ENCODE peak calls at places on chromosomes 2 and 18, in seven cellular contexts. P is IMR-90, Y is heart left ventricle, C is body of pancreas, K is gastrocnemius medialis, W is neural progenitor cell, O is NT2/D1. Z is an unnamed sample. For H3K27me3 and H3K9me3, the result is how much of the 10 kb centered on the place peaks cover.

GRCh38 chr2:64686283-64686956 is 32.7 kb upstream of the SERTAD2 start:
- DNase-seq in K (no peak), C (no peak), W (no peak), O (peak), P (no peak), Y (no peak), Z (no peak)

GRCh38 chr2:42877936-42878335 is 85.6 kb upstream of the HAAO start:
- DNase-seq in K (no peak), C (no peak), W (no peak), P (no peak), O (no peak), Y (no peak), Z (no peak)

GRCh38 chr2:241940329-241940728 is 70.8 kb downstream of the RTP5 start:
- DNase-seq in K (no peak), Y (no peak), P (no peak), O (peak), W (no peak), C (no peak), Z (peak)

GRCh38 chr18:21257383-21257782 is 15.4 kb downstream of the GREB1L start:
- DNase-seq in C (no peak), W (no peak), Y (no peak), O (no peak), K (no peak), P (peak), Z (peak)

GRCh38 chr2:144971937-144972336 is 452.0 kb upstream of the ZEB2 start:
- DNase-seq in K (no peak), O (no peak), Y (no peak), W (no peak), P (no peak), C (no peak), Z (no peak)

GRCh38 chr2:127199223-127199622 is 20.9 kb downstream of the CYP27C1 start:
- DNase-seq in O (no peak), P (no peak), W (no peak), Y (no peak), C (no peak), K (no peak), Z (no peak)

GRCh38 chr2:216109962-216110614 is 940 bp downstream of the XRCC5 start:
- DNase-seq in C (no peak), W (peak), Y (no peak), P (peak), O (no peak), K (no peak), Z (peak)

GRCh38 chr2:114661926-114662670 is 219.7 kb downstream of the DPP10 start:
- DNase-seq in K (no peak), P (no peak), O (peak), C (peak), W (peak), Y (no peak), Z (no peak)

GRCh38 chr2:72439892-72440291 is 292.2 kb upstream of the CYP26B1 start:
- DNase-seq in O (no peak), W (no peak), Y (no peak), K (no peak), C (no peak), P (no peak), Z (no peak)

GRCh38 chr2:191660575-191660974 is 17.4 kb upstream of the NABP1 start:
- DNase-seq in K (no peak), Y (no peak), P (no peak), O (no peak), W (no peak), C (no peak), Z (no peak)

GRCh38 chr18:69109686-69110085 is 291.0 kb upstream of the DOK6 start:
- DNase-seq in Y (no peak), O (no peak), P (peak), C (no peak), K (no peak), W (no peak), Z (no peak)

GRCh38 chr2:133377599-133377998 is 190.7 kb downstream of the NCKAP5 start:
- DNase-seq in Y (no peak), O (peak), K (no peak), P (no peak), W (peak), C (no peak), Z (no peak)

GRCh38 chr2:130819915-130820861 is 16.5 kb upstream of the ARHGEF4 start:
- DNase-seq in W (peak), C (no peak), P (no peak), K (no peak), O (no peak), Y (no peak), Z (no peak)
- H3K4me3 ChIP-seq in W (no peak), C (no peak), P (no peak), K (no peak), O (peak), Y (no peak), Z (no peak)

GRCh38 chr2:26852405-26853348 is 4.7 kb downstream of the DPYSL5 start:
- DNase-seq in P (no peak), O (no peak), K (no peak), W (peak), Y (no peak), C (no peak), Z (peak)
- H3K27me3 ChIP-seq in P (half or more), O (under half), K (under half), W (under half), Y (under half), C (under half), Z (under half)

DNA sequence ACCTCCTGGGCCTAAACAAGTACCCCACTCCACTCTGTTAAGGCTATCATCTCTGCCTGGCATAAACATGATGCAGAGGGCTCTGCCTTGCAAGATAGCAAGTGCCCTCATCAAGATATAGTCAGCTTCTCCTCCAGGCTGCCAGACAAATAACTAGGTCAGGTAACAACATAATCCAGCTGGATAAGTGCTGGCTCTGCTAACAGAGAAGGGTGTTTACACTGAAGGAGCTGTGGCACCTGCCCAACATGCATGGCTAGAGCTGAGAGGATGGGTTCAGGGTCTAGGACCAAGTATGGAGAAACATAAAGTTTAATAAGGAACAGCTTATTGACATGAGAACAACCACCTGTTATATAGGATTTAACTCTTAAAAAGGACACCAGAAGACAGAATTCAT is 42.8 kb downstream of the DLGAP1 start:
- DNase-seq in O (no peak), W (no peak), K (no peak), Y (no peak), P (no peak), C (no peak), Z (no peak)
- H3K9me3 ChIP-seq in O (under half), W (under half), K (under half), Y (under half), P (under half), C (under half), Z (under half)

DNA sequence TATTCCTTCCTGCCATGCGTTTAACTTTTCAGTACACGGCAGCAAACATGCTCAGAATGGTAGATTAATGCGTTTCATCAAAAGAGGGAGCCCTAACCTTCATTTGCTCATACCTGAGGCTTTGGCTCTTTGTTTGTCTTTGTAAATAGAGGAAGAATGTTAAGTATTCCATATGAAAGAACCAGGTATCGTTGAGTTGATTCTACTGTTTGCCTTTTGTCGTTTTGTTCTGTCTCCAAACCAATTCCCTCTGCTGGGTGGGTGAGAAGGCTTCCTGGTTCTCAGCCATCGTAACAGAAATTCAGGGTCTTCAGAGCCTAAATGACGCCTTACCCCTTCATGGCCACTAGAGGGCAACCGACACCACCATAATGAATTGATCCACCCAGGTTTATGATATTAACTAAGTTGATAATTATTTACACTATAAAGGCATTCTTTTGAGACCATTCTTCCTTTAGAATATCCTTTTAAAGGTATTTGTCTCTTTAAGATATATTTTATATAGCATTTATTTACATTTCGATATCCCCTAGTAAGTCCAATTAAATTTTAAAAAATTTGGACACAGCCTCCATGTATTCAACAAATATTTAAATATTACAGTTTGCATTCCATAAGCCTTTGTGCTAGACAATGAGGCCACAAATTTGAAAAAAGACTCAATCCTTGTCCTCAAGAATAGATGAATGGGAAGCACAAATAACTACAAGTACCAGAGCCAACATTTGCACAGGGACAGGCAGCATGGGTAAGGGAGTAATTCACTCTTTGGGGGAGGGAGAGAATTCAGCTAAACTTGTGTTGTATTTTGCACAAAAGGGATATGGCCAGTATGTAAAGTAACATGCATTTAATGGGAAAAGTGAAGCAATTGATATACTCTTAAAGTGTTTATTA is 48.1 kb downstream of the TIMM21 start:
- DNase-seq in O (peak), P (peak), K (no peak), W (peak), Y (no peak), C (peak), Z (peak)
- H3K4me3 ChIP-seq in O (no peak), P (peak), K (no peak), W (peak), Y (no peak), C (no peak), Z (no peak)

DNA sequence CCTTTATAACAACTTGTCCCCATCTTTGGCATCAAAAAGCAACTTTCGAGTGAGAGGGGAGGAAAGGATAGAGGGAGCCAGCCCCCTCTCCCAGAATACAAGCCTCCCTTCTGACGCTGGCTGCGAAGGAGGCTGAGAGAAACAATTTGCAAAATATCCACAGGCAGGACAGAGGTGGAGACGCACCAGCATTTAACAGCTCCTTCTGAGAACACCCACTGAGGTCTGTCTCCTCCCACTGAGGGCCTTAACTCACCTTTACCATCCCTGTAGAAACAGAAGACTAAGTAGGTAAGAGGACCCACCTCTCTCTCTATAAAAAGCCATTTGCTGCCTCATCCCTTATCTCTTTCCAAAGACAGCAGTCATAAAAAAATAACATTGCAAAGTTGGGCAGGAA is 24.4 kb upstream of the BCL11A start:
- DNase-seq in K (no peak), W (no peak), C (no peak), O (no peak), P (no peak), Y (no peak), Z (no peak)
- H3K27me3 ChIP-seq in K (under half), W (under half), C (under half), O (under half), P (under half), Y (under half), Z (under half)

DNA sequence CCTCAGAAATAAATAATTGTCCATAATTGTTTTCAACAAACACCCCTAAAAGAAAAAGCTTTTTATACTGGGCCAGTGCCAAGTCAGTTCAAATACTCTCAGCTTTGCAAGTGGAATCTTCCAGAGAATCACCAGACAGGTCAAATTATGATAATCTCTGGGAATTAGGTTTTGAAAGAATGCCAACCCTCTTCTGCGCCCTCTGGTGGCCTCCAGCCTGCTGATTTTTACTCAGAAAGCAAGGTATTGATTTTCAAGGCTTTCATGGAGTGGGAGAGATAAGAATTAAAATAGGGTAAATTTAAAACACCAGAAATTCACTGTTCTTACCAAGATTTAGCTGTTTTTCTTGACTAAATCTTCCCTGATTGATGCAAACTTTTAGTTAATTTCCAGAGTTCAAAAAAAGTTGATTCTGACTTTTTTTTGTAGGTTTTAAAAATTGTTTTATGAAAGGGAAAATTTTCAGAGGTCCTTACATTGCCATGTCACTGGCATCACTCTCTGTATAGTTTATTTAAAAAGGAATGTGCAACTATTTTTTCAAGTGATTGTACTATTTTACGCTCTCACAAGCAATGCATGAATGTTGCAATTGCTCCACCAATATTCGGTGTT is 282.9 kb upstream of the TNP1 start:
- DNase-seq in Y (no peak), C (peak), K (no peak), O (peak), W (peak), P (no peak), Z (peak)
- H3K9me3 ChIP-seq in Y (under half), C (under half), K (under half), O (under half), W (under half), P (under half), Z (under half)

GRCh38 chr18:5626130-5626880 is 82.5 kb upstream of the EPB41L3 start:
- DNase-seq in W (no peak), K (no peak), P (no peak), Y (no peak), C (no peak), O (no peak), Z (no peak)

GRCh38 chr18:5625076-5625475 is 81.3 kb upstream of the EPB41L3 start:
- DNase-seq in P (no peak), Y (no peak), C (no peak), O (no peak), K (no peak), W (peak), Z (no peak)

GRCh38 chr18:5628512-5629255 is 84.9 kb upstream of the EPB41L3 start:
- DNase-seq in W (peak), K (peak), O (no peak), C (peak), Y (peak), P (peak), Z (no peak)

GRCh38 chr18:5630057-5630765 is 86.4 kb upstream of the EPB41L3 start:
- DNase-seq in W (peak), O (no peak), K (peak), C (peak), Y (peak), P (peak), Z (no peak)

DNA sequence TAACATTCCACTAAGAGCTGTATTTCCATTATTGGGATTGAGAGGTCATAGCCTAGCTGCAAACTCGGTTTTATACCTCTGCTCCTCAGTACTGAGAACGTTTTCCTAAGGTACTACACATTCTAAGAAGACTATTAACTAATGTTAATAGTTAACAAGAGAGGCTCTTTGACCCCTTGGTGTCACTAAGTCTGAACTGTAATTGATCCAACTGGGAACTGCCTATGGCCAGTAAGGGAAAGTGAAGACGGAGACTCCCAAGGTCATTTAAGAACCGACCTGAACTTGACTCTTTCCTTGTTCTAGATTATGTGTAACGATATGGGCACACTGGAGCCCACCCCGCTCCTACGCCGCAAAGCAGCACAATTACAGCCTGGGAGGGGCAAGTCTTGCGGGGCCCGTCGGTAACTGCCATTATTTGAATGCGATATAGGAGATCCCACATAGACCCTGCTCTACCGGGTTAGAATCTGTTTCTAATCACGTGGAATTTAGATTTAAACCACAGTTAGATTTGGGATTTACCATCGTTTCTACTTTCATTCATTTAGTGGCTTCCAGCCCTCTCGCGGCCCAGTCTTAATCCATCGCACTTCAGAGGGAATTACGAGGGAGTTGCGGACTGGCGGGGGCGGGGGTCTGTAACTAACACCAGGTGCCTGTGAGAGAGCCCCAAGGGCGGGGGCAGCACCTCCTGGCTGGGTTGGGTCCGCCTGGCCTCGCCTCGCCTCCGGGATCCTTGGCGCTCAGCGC is 84.1 kb upstream of the EPB41L3 start:
- DNase-seq in Y (no peak), W (no peak), O (no peak), K (no peak), P (no peak), C (no peak), Z (no peak)
- H3K4me3 ChIP-seq in Y (peak), W (peak), O (peak), K (peak), P (peak), C (peak), Z (no peak)

DNA sequence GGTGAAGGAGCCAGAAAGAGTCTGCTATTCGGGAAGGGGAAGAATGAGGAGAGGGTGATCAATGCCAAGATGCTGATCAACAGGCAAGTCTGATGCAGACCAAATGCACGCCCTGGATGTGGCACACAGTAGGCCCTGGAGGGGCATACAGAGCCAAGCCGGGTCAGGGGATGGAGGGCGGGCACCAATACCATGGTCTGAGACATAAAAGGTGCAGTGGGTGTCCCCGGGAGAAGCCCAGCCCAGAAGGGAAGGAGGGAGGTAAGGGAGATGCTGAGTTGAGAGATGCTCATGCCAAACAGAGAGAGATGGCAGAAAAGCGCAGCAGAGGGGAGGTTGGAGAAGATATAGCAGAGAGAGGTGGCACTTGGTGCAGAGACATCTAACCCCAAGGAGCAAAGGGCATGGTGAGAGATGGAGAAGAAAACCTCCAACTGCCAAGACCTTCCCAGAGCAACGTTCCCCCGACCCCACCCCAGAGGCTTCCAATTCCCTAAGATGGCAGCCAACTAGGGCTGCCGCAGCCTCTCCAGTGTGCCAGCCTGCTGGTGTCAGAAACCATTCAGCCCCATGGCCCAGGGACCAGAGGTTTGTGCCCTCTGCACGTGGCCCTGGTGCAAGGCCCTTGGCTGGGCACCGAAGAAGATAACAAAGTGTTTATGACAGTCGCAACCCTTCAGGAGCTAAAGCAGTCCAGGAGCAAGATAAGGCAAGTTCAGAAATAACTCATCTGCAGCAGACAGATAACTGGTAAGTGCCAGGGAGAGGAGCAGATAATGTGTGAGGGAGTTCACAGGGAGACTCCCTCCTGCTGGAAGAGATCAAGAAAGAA is 66.4 kb upstream of the ID2 start:
- DNase-seq in K (no peak), Y (no peak), W (no peak), P (no peak), O (no peak), C (no peak), Z (no peak)
- H3K27me3 ChIP-seq in K (under half), Y (under half), W (under half), P (under half), O (under half), C (under half), Z (under half)